ENCODE peak calls at places on chromosomes 7 and 10, in six cellular contexts. Z is astrocyte; U is stimulated activated effector memory CD8-positive, alpha-beta T cell treated with anti-CD3 and anti-CD28 coated beads, Interleukin-12 subunit alpha, Interleukin-12 subunit beta, amount 100 ng/mL, for 72 hours; C is NCI-H1436; P is ELR; E is kidney epithelial cell. R is an unnamed sample.

GRCh38 chr7:380724-381210 is 90.8 kb downstream of the FOXL3 start:
- DNase-seq in Z (no peak), U (no peak), C (peak; percentile 18), P (no peak), E (no peak), R (no peak)

GRCh38 chr10:46080886-46081285 is 34.8 kb upstream of the MSMB start:
- DNase-seq in Z (no peak), U (no peak), C (no peak), P (no peak), E (no peak), R (no peak)

GRCh38 chr10:105185101-105185500 is 544.0 kb downstream of the SORCS3 start:
- DNase-seq in Z (peak; percentile 10), U (no peak), C (no peak), P (no peak), E (no peak), R (no peak)

GRCh38 chr7:45089314-45089891 is 634 bp upstream of the NACAD start:
- DNase-seq in Z (peak; percentile 29), U (peak; percentile 81), C (peak; percentile 86), P (peak; percentile 75), E (no peak), R (peak; percentile 8)

GRCh38 chr7:93203496-93203895 is 22.8 kb downstream of the HEPACAM2 start:
- DNase-seq in Z (no peak), U (no peak), C (no peak), P (no peak), E (no peak), R (no peak)

GRCh38 chr10:107915277-107915634 is 750.8 kb upstream of the SORCS1 start:
- DNase-seq in Z (peak; percentile 1), U (no peak), C (no peak), P (no peak), E (no peak), R (peak; percentile 8)

GRCh38 chr10:106500041-106500440 is 664.5 kb downstream of the SORCS1 start:
- DNase-seq in Z (no peak), U (no peak), C (no peak), P (no peak), E (no peak), R (no peak)

GRCh38 chr7:26156454-26157365 is 4.7 kb downstream of the NFE2L3 start:
- DNase-seq in Z (peak; percentile 96), U (peak; percentile 74), C (no peak), P (peak; percentile 98), E (peak; percentile 92), R (peak; percentile 82)

GRCh38 chr7:65846008-65846570 is 26.8 kb upstream of the VKORC1L1 start:
- DNase-seq in Z (no peak), U (no peak), C (no peak), P (no peak), E (no peak), R (no peak)

GRCh38 chr10:4008676-4009382 is 223.8 kb upstream of the KLF6 start:
- DNase-seq in Z (no peak), U (no peak), C (no peak), P (peak; percentile 30), E (no peak), R (no peak)

GRCh38 chr7:8579661-8580060 is 146.3 kb downstream of the NXPH1 start:
- DNase-seq in Z (no peak), U (no peak), C (no peak), P (no peak), E (no peak), R (no peak)

GRCh38 chr10:129466703-129467345 is at the start of gene MGMT:
- DNase-seq in Z (peak; percentile 37), U (peak; percentile 96), C (peak; percentile 88), P (peak; percentile 88), E (no peak), R (peak; percentile 29)

GRCh38 chr10:10804998-10805737 is 212.5 kb upstream of the CELF2 start:
- DNase-seq in Z (peak; percentile 91), U (no peak), C (no peak), P (peak; percentile 64), E (no peak), R (no peak)

GRCh38 chr7:82840061-82840460 is 322.6 kb downstream of the PCLO start:
- DNase-seq in Z (no peak), U (no peak), C (no peak), P (no peak), E (no peak), R (no peak)

GRCh38 chr7:158101821-158102450 is 485.7 kb downstream of the PTPRN2 start:
- DNase-seq in Z (no peak), U (no peak), C (no peak), P (no peak), E (no peak), R (no peak)

GRCh38 chr7:134737561-134738353 is 41.7 kb upstream of the CALD1 start:
- DNase-seq in Z (peak; percentile 98), U (peak; percentile 64), C (no peak), P (peak; percentile 84), E (peak; percentile 73), R (no peak)

GRCh38 chr7:40800771-40801170 is 666.0 kb downstream of the SUGCT start:
- DNase-seq in Z (no peak), U (no peak), C (no peak), P (no peak), E (no peak), R (no peak)

GRCh38 chr7:50164552-50165220 is 71.6 kb upstream of the ZPBP start:
- DNase-seq in Z (no peak), U (no peak), C (no peak), P (no peak), E (no peak), R (no peak)

GRCh38 chr10:130218936-130219335 is 82.7 kb downstream of the GLRX3 start:
- DNase-seq in Z (no peak), U (no peak), C (no peak), P (no peak), E (no peak), R (no peak)

GRCh38 chr10:14648042-14648765 is 126.5 kb downstream of the FAM107B start:
- DNase-seq in Z (peak; percentile 77), U (peak; percentile 87), C (peak; percentile 92), P (peak; percentile 7), E (peak; percentile 63), R (peak; percentile 94)

GRCh38 chr10:121288864-121289659 is 309.2 kb downstream of the FGFR2 start:
- DNase-seq in Z (no peak), U (no peak), C (no peak), P (no peak), E (no peak), R (no peak)

GRCh38 chr7:106978425-106979386 is 65.8 kb upstream of the PRKAR2B start:
- DNase-seq in Z (no peak), U (no peak), C (no peak), P (peak; percentile 8), E (no peak), R (no peak)

GRCh38 chr10:89414146-89414878 is at the start of gene IFIT5:
- DNase-seq in Z (peak; percentile 61), U (peak; percentile 83), C (peak; percentile 58), P (peak; percentile 78), E (no peak), R (no peak)

GRCh38 chr7:55191161-55191925 is 172.5 kb downstream of the EGFR start:
- DNase-seq in Z (no peak), U (no peak), C (no peak), P (no peak), E (no peak), R (no peak)

GRCh38 chr10:119517235-119518141 is 25.0 kb downstream of the RGS10 start:
- DNase-seq in Z (peak; percentile 46), U (peak; percentile 82), C (no peak), P (peak; percentile 87), E (no peak), R (no peak)

GRCh38 chr10:99843310-99843709 is 60.9 kb downstream of the ABCC2 start:
- DNase-seq in Z (peak; percentile 24), U (no peak), C (no peak), P (no peak), E (no peak), R (no peak)

GRCh38 chr7:33845991-33846509 is 59.3 kb upstream of the BMPER start:
- DNase-seq in Z (peak; percentile 59), U (no peak), C (no peak), P (no peak), E (no peak), R (no peak)

GRCh38 chr7:64947252-64948000 is 43.4 kb downstream of the ZNF117 start:
- DNase-seq in Z (no peak), U (no peak), C (no peak), P (no peak), E (no peak), R (no peak)

GRCh38 chr10:31314256-31315183 is 4.5 kb upstream of the ZEB1 start:
- DNase-seq in Z (no peak), U (no peak), C (no peak), P (no peak), E (no peak), R (no peak)

GRCh38 chr7:51666751-51667150 is 350.1 kb upstream of the COBL start:
- DNase-seq in Z (no peak), U (no peak), C (no peak), P (no peak), E (no peak), R (no peak)

R was measured in retinal pigment epithelial cell.